ENCODE peak calls at places on chromosomes 16 and 17, in five cellular contexts. Y, M, J, H and U are unnamed samples.

GRCh38 chr17:38322156-38322779 is 21.5 kb downstream of the GPR179 start:
- DNase-seq in J (peak; percentile 80), Y (peak; percentile 69), H (peak; percentile 54), M (peak; percentile 38), U (peak; percentile 76)

GRCh38 chr16:49557070-49557446 is 183.5 kb downstream of the C16orf78 start:
- DNase-seq in Y (peak; percentile 49), J (no peak), M (no peak), H (no peak), U (no peak)

GRCh38 chr17:55265434-55266021 is 768 bp downstream of the HLF start:
- DNase-seq in H (no peak), M (no peak), Y (peak; percentile 12), J (peak; percentile 19), U (no peak)

GRCh38 chr17:81031571-81032550 is 3.1 kb upstream of the BAIAP2 start:
- DNase-seq in M (no peak), Y (no peak), H (no peak), J (no peak), U (no peak)

GRCh38 chr17:73760186-73760758 is 116.0 kb upstream of the SDK2 start:
- DNase-seq in Y (no peak), J (no peak), H (no peak), M (no peak), U (peak; percentile 48)

GRCh38 chr17:79301469-79301868 is 226.8 kb downstream of the ENGASE start:
- DNase-seq in H (no peak), M (no peak), J (no peak), Y (no peak), U (peak; percentile 21)

GRCh38 chr16:15509051-15509592 is 74.7 kb downstream of the BMERB1 start:
- DNase-seq in J (no peak), Y (peak; percentile 69), M (no peak), H (no peak), U (no peak)

GRCh38 chr17:67531291-67531690 is 154.2 kb downstream of the PITPNC1 start:
- DNase-seq in M (no peak), Y (no peak), J (peak; percentile 24), H (peak; percentile 22), U (no peak)

GRCh38 chr17:512926-513325 is 160.3 kb upstream of the RPH3AL start:
- DNase-seq in J (no peak), M (no peak), H (no peak), Y (no peak), U (no peak)

GRCh38 chr16:20049831-20050230 is 23.9 kb downstream of the GPR139 start:
- DNase-seq in J (no peak), H (no peak), M (no peak), Y (no peak), U (no peak)

GRCh38 chr17:74185786-74186185 is 17.7 kb upstream of the RPL38 start:
- DNase-seq in H (no peak), Y (no peak), M (no peak), J (no peak), U (no peak)

GRCh38 chr17:36544049-36544319 is 735 bp upstream of the GGNBP2 start:
- DNase-seq in Y (peak; percentile 73), M (no peak), H (peak; percentile 35), J (peak; percentile 21), U (peak; percentile 72)

GRCh38 chr17:18143044-18143936 is 34.7 kb downstream of the MYO15A start:
- DNase-seq in J (no peak), M (no peak), H (no peak), Y (no peak), U (peak; percentile 26)

GRCh38 chr16:69707920-69708683 is 18.3 kb downstream of the NQO1 start:
- DNase-seq in H (no peak), J (no peak), Y (no peak), M (no peak), U (no peak)

GRCh38 chr16:30473231-30474061 is 904 bp downstream of the ITGAL start:
- DNase-seq in J (peak; percentile 61), Y (no peak), M (no peak), H (no peak), U (no peak)

GRCh38 chr17:77322284-77322533 is 181.4 kb downstream of the SEC14L1 start:
- DNase-seq in J (no peak), Y (no peak), M (no peak), H (no peak), U (no peak)

GRCh38 chr17:81482673-81483072 is 29.9 kb downstream of the ACTG1 start:
- DNase-seq in Y (no peak), H (no peak), J (no peak), M (no peak), U (no peak)

GRCh38 chr17:37438141-37438540 is 31.5 kb downstream of the TADA2A start:
- DNase-seq in J (no peak), H (no peak), M (no peak), Y (no peak), U (peak; percentile 15)

GRCh38 chr17:29042679-29043538 is at the start of gene PIPOX:
- DNase-seq in Y (peak; percentile 92), J (peak; percentile 39), H (no peak), M (no peak), U (peak; percentile 54)

GRCh38 chr17:74431568-74432483 is at the start of gene GPRC5C:
- DNase-seq in J (peak; percentile 26), Y (peak; percentile 82), M (no peak), H (peak; percentile 79), U (no peak)

GRCh38 chr17:38465420-38466345 is 37.4 kb downstream of the ARHGAP23 start:
- DNase-seq in J (peak; percentile 1), H (peak; percentile 72), Y (peak; percentile 94), M (no peak), U (no peak)

GRCh38 chr16:30367349-30368009 is 2.8 kb downstream of the TBC1D10B start:
- DNase-seq in M (no peak), J (no peak), H (no peak), Y (no peak), U (no peak)

GRCh38 chr17:65627892-65628622 is 66.6 kb upstream of the AXIN2 start:
- DNase-seq in H (no peak), M (no peak), J (no peak), Y (peak; percentile 71), U (no peak)

GRCh38 chr17:45995617-45996270 is 3.3 kb upstream of the STH start:
- DNase-seq in M (no peak), Y (no peak), J (no peak), H (no peak), U (no peak)

GRCh38 chr16:10744370-10745030 is 858 bp downstream of the NUBP1 start:
- DNase-seq in H (no peak), Y (no peak), J (no peak), M (no peak), U (no peak)

GRCh38 chr16:18800674-18801196 is 614 bp downstream of the ARL6IP1 start:
- DNase-seq in Y (peak; percentile 46), J (peak; percentile 12), H (no peak), M (no peak), U (no peak)

GRCh38 chr17:67435122-67435521 is 58.0 kb downstream of the PITPNC1 start:
- DNase-seq in H (no peak), M (no peak), Y (no peak), J (no peak), U (no peak)

GRCh38 chr17:55426851-55427586 is 5.4 kb upstream of the MMD start:
- DNase-seq in M (no peak), H (no peak), J (no peak), Y (no peak), U (no peak)

GRCh38 chr16:84294196-84295142 is at the start of gene WFDC1:
- DNase-seq in H (peak; percentile 19), Y (peak; percentile 23), J (no peak), M (no peak), U (no peak)

GRCh38 chr16:46627746-46628145 is 6.6 kb upstream of the SHCBP1 start:
- DNase-seq in H (no peak), Y (no peak), J (no peak), M (no peak), U (no peak)

GRCh38 chr16:590165-590874 is 454 bp downstream of the RAB40C start:
- DNase-seq in H (no peak), M (no peak), J (no peak), Y (peak; percentile 82), U (no peak)

GRCh38 chr16:2015117-2015946 is 4.3 kb upstream of the NPW start:
- DNase-seq in M (no peak), J (no peak), H (no peak), Y (no peak), U (no peak)

GRCh38 chr17:41580651-41581365 is 5.9 kb downstream of the KRT14 start:
- DNase-seq in M (no peak), J (no peak), Y (no peak), H (no peak), U (no peak)

GRCh38 chr16:83433201-83433600 is 374.6 kb upstream of the HSBP1 start:
- DNase-seq in J (no peak), M (no peak), Y (peak; percentile 25), H (no peak), U (no peak)

GRCh38 chr16:16108759-16109158 is 114.5 kb downstream of the ABCC6 start:
- DNase-seq in Y (no peak), H (no peak), M (no peak), J (no peak), U (no peak)

GRCh38 chr17:57739402-57740224 is 5.5 kb downstream of the CCDC182 start:
- DNase-seq in M (no peak), H (no peak), J (peak; percentile 45), Y (peak; percentile 18), U (peak; percentile 69)

GRCh38 chr17:28230011-28230410 is 89.0 kb upstream of the TMEM97 start:
- DNase-seq in M (no peak), J (no peak), Y (no peak), H (no peak), U (no peak)

GRCh38 chr16:5428932-5429331 is 331.3 kb upstream of the EEF2KMT start:
- DNase-seq in H (no peak), M (no peak), J (no peak), Y (no peak), U (no peak)